ENCODE peak calls at places on chromosomes 11 and 22, in seven cellular contexts. U is uterus, S is sigmoid colon, L is heart left ventricle, X is lung, E is gastrocnemius medialis, O is A673. F is an unnamed sample.

GRCh38 chr11:107969219-107969618 is 39.5 kb upstream of the CUL5 start:
- DNase-seq in O (no peak), U (no peak), L (no peak), S (no peak), E (no peak), X (no peak), F (no peak)

GRCh38 chr11:68048681-68049508 is 10.1 kb downstream of the TCIRG1 start:
- DNase-seq in E (no peak), X (no peak), S (peak; percentile 61), L (no peak), O (no peak), U (no peak), F (no peak)

GRCh38 chr11:116692318-116693106 is 80.3 kb downstream of the BUD13 start:
- DNase-seq in O (no peak), L (no peak), X (no peak), S (peak; percentile 55), U (no peak), E (no peak), F (peak; percentile 34)

GRCh38 chr11:1619449-1619848 is 2.5 kb downstream of the KRTAP5-4 start:
- DNase-seq in E (no peak), L (no peak), S (peak; percentile 30), O (no peak), U (no peak), X (no peak), F (no peak)

GRCh38 chr11:111066861-111067260 is 178.7 kb upstream of the POU2AF2 start:
- DNase-seq in S (no peak), U (no peak), O (no peak), E (no peak), X (no peak), L (no peak), F (no peak)

GRCh38 chr11:74069146-74070046 is 60.5 kb upstream of the UCP3 start:
- DNase-seq in E (peak; percentile 28), L (no peak), X (peak; percentile 36), O (no peak), S (no peak), U (no peak), F (no peak)

GRCh38 chr22:46366801-46367706 is 31.5 kb downstream of the TRMU start:
- DNase-seq in E (no peak), O (no peak), U (no peak), S (no peak), X (no peak), L (no peak), F (no peak)

GRCh38 chr11:3158131-3158591 is 6.9 kb downstream of the OSBPL5 start:
- DNase-seq in L (peak; percentile 23), X (no peak), E (no peak), O (no peak), S (peak; percentile 54), U (no peak), F (no peak)

GRCh38 chr11:15985127-15985862 is 371.1 kb downstream of the SOX6 start:
- DNase-seq in L (no peak), S (no peak), U (no peak), X (peak; percentile 49), O (no peak), E (no peak), F (no peak)

GRCh38 chr22:29244785-29245625 is 22.8 kb downstream of the RHBDD3 start:
- DNase-seq in E (no peak), U (no peak), L (no peak), O (no peak), S (peak; percentile 48), X (no peak), F (no peak)

GRCh38 chr11:77055913-77056312 is 10.9 kb upstream of the CAPN5 start:
- DNase-seq in U (no peak), S (peak; percentile 48), X (no peak), E (no peak), O (no peak), L (no peak), F (no peak)

GRCh38 chr11:28107331-28107725 is 628 bp downstream of the KIF18A start:
- DNase-seq in O (no peak), U (no peak), L (no peak), X (no peak), S (no peak), E (no peak), F (no peak)

GRCh38 chr11:73321342-73322110 is 13.4 kb downstream of the ARHGEF17 start:
- DNase-seq in E (no peak), U (peak; percentile 72), L (peak; percentile 81), X (no peak), O (peak; percentile 73), S (peak; percentile 84), F (no peak)

GRCh38 chr22:45418056-45418769 is 4.7 kb downstream of the RIBC2 start:
- DNase-seq in L (no peak), E (no peak), U (no peak), S (no peak), X (no peak), O (no peak), F (no peak)

DNA sequence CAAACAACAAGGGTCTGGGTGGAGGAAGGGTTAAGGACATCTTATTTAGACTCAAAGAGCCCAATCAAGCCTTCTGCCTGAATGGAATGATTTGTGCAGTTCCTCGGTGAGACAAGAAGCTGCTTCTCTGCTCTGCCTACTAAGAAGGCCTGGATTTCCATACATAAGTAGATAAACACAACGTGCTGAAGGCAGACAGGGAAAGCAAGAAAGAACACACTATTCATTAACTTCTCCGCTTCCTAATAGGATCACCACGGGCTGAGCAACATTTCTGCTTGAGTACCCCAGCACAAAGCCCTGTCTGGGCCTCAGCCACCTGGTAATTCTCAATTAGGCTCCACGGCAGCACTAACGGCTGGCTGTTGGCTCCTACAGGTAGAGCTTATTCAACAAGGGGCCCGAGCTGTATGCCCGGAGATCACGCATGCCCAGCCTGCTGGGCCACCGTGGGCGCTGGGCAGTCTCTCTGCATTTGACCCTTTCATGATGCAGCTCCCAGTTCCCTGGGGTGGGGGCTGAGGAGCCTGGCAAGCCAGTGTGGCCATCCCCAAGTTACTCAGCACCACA is 1156.6 kb downstream of the TBC1D22A start:
- DNase-seq in U (no peak), L (no peak), E (no peak), O (no peak), X (no peak), S (no peak), F (no peak)
- H3K9me3 ChIP-seq in U (no peaks in the 10 kb centered on the region), L (peaks cover 3% of the 10 kb centered on the region), E (no peaks in the 10 kb centered on the region), O (peaks cover under 1% of the 10 kb centered on the region), X (peaks cover 3% of the 10 kb centered on the region), S (no peaks in the 10 kb centered on the region), F (peaks cover under 1% of the 10 kb centered on the region)

GRCh38 chr11:46522682-46523281 is 71.0 kb downstream of the AMBRA1 start:
- DNase-seq in E (no peak), X (no peak), U (no peak), S (no peak), O (no peak), L (no peak), F (no peak)
- TF ChIP-seq CTCF in E (no peak), X (no peak), U (no peak), S (no peak), O (peak; percentile 6), L (no peak), F (no peak)

GRCh38 chr11:43581370-43582023 is 99.0 kb upstream of the HSD17B12 start:
- DNase-seq in O (no peak), S (no peak), U (no peak), E (no peak), X (no peak), L (no peak), F (no peak)

GRCh38 chr11:43582837-43583462 is 97.6 kb upstream of the HSD17B12 start:
- DNase-seq in L (no peak), X (no peak), O (no peak), E (no peak), U (no peak), S (no peak), F (no peak)

GRCh38 chr11:43580735-43581369 is 99.7 kb upstream of the HSD17B12 start:
- DNase-seq in L (no peak), O (peak; percentile 73), S (no peak), E (no peak), U (no peak), X (no peak), F (no peak)

GRCh38 chr11:43583548-43583947 is 97.0 kb upstream of the HSD17B12 start:
- DNase-seq in O (no peak), S (no peak), U (no peak), E (no peak), X (no peak), L (no peak), F (no peak)

DNA sequence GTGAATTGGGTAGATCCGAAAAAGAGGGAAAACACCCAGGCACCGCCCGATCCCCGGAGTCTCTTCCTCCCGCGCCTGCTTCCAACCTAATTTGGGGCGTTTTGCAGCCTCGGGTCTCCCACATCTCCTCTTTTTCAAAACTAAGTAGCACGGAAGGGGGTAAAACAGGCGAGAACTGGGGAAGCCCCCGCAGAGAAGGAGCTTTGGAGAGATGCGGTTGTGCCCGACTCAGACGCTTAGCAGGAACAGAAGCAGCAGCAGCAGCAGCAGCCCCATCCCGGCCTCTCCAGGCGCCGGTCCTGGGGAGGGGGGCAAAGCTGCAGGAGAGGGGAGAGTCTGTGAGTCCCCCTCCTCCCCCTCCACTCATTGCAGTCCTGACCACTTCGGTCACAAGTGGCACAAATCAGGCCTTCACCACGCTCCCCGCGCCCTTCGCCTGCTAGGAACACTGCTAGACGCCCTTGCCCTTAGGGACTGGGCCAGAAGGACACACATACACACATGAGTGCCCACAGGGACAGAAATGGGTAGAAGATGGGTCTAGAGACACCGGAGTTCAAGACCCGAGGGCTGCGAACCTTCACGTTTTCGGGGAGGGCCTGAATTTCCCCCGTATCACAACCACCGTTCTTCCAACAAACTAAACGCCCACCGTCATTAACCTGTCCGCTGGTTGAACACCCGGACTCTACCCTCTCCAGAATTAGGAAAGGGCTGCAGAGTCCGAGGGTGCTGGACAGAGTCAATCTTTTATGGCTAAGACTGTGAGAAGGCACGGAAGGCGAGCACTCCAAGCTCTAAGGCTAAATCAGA is 98.3 kb upstream of the HSD17B12 start:
- DNase-seq in O (no peak), L (no peak), X (no peak), U (no peak), E (no peak), S (no peak), F (no peak)
- H3K4me3 ChIP-seq in O (no peak overlapping the region), L (no peak overlapping the region), X (no peak overlapping the region), U (no peak overlapping the region), E (peak overlapping the region; percentile 51), S (no peak overlapping the region), F (no peak overlapping the region)

GRCh38 chr22:27348634-27349033 is 452.9 kb downstream of the MN1 start:
- DNase-seq in U (no peak), S (no peak), X (no peak), O (no peak), E (no peak), L (no peak), F (no peak)

GRCh38 chr22:27349456-27349855 is 452.1 kb downstream of the MN1 start:
- DNase-seq in U (no peak), S (no peak), X (no peak), E (no peak), L (no peak), O (no peak), F (no peak)

GRCh38 chr22:27344546-27344945 is 457.0 kb downstream of the MN1 start:
- DNase-seq in S (no peak), X (peak; percentile 20), U (no peak), O (no peak), L (no peak), E (no peak), F (no peak)

GRCh38 chr22:27345681-27346080 is 455.9 kb downstream of the MN1 start:
- DNase-seq in X (peak; percentile 28), E (no peak), S (no peak), L (no peak), U (no peak), O (no peak), F (no peak)

DNA sequence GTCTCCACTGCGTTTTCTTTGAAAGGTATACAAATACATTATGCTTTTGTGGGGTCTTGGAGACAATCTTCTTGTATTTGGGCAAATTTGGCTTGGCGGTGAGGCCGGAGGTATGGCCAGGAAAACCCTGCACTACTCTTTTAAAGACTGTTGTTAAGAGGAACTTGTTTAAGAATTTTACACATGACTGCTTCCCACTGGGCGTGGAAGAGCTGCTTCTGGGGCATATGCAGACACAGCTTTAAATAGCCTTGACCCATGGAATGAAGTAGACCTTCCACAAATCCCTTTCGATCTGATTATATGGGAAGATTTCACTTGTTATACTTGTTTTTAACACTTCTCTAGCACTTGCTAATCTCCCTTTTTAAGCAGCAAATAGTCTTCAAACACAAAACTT is 453.6 kb downstream of the MN1 start:
- DNase-seq in L (no peak), X (no peak), U (no peak), S (no peak), E (no peak), O (no peak), F (no peak)
- H3K9me3 ChIP-seq in L (peaks cover 28% of the 10 kb centered on the region), X (no peaks in the 10 kb centered on the region), U (no peaks in the 10 kb centered on the region), S (no peaks in the 10 kb centered on the region), E (no peaks in the 10 kb centered on the region), O (peaks cover 8% of the 10 kb centered on the region), F (no peaks in the 10 kb centered on the region)